ENCODE peak calls at places on chromosomes 13 and 19, in six cellular contexts. One of them, this sample, is unnamed.

GRCh38 chr19:19406878-19407639 is 1.6 kb downstream of the GATAD2A start:
- DNase-seq in A549: no peak
- DNase-seq in SK-N-SH: no peak
- DNase-seq in K562: no peak
- DNase-seq in HepG2: peak
- DNase-seq in GM12878: no peak
- DNase-seq in this sample: peak

GRCh38 chr13:114004416-114005205 is 30.7 kb upstream of the C13orf46 start:
- DNase-seq in A549: no peak
- DNase-seq in SK-N-SH: no peak
- DNase-seq in K562: peak
- DNase-seq in HepG2: peak
- DNase-seq in GM12878: no peak
- DNase-seq in this sample: peak

GRCh38 chr13:52405767-52406494 is at the start of gene THSD1:
- DNase-seq in A549: peak
- DNase-seq in SK-N-SH: peak
- DNase-seq in K562: no peak
- DNase-seq in HepG2: no peak
- DNase-seq in GM12878: no peak
- DNase-seq in this sample: peak

GRCh38 chr19:35031072-35031881 is 1.0 kb downstream of the SCN1B start:
- DNase-seq in A549: peak
- DNase-seq in SK-N-SH: no peak
- DNase-seq in K562: peak
- DNase-seq in HepG2: no peak
- DNase-seq in GM12878: no peak
- DNase-seq in this sample: peak

GRCh38 chr19:38513762-38514167 is 80.3 kb downstream of the RYR1 start:
- DNase-seq in A549: no peak
- DNase-seq in SK-N-SH: no peak
- DNase-seq in K562: no peak
- DNase-seq in HepG2: no peak
- DNase-seq in GM12878: no peak
- DNase-seq in this sample: no peak

GRCh38 chr13:31331051-31331450 is 131.3 kb downstream of the B3GLCT start:
- DNase-seq in A549: no peak
- DNase-seq in SK-N-SH: no peak
- DNase-seq in K562: no peak
- DNase-seq in HepG2: no peak
- DNase-seq in GM12878: no peak
- DNase-seq in this sample: no peak

GRCh38 chr13:111575719-111576118 is 255.3 kb downstream of the TEX29 start:
- DNase-seq in A549: no peak
- DNase-seq in SK-N-SH: no peak
- DNase-seq in K562: no peak
- DNase-seq in HepG2: no peak
- DNase-seq in GM12878: no peak
- DNase-seq in this sample: no peak

GRCh38 chr13:49098198-49098597 is 121.9 kb upstream of the MLNR start:
- DNase-seq in A549: no peak
- DNase-seq in SK-N-SH: peak
- DNase-seq in K562: no peak
- DNase-seq in HepG2: no peak
- DNase-seq in GM12878: no peak
- DNase-seq in this sample: peak

GRCh38 chr19:1945899-1946298 is 4.9 kb downstream of the CSNK1G2 start:
- DNase-seq in A549: peak
- DNase-seq in SK-N-SH: peak
- DNase-seq in K562: peak
- DNase-seq in HepG2: peak
- DNase-seq in GM12878: no peak
- DNase-seq in this sample: no peak

GRCh38 chr13:49935171-49936084 is 712 bp downstream of the SPRYD7 start:
- DNase-seq in A549: peak
- DNase-seq in SK-N-SH: no peak
- DNase-seq in K562: peak
- DNase-seq in HepG2: peak
- DNase-seq in GM12878: no peak
- DNase-seq in this sample: peak

GRCh38 chr19:4829001-4829712 is 2.4 kb downstream of the TICAM1 start:
- DNase-seq in A549: no peak
- DNase-seq in SK-N-SH: no peak
- DNase-seq in K562: peak
- DNase-seq in HepG2: peak
- DNase-seq in GM12878: no peak
- DNase-seq in this sample: no peak

GRCh38 chr13:111954681-111955411 is 112.1 kb upstream of the SOX1 start:
- DNase-seq in A549: no peak
- DNase-seq in SK-N-SH: no peak
- DNase-seq in K562: no peak
- DNase-seq in HepG2: no peak
- DNase-seq in GM12878: no peak
- DNase-seq in this sample: no peak

GRCh38 chr13:102191951-102192461 is 209.8 kb downstream of the FGF14 start:
- DNase-seq in A549: no peak
- DNase-seq in SK-N-SH: no peak
- DNase-seq in K562: no peak
- DNase-seq in HepG2: no peak
- DNase-seq in GM12878: no peak
- DNase-seq in this sample: peak

GRCh38 chr19:33661336-33661735 is 39.6 kb downstream of the CHST8 start:
- DNase-seq in A549: no peak
- DNase-seq in SK-N-SH: no peak
- DNase-seq in K562: no peak
- DNase-seq in HepG2: no peak
- DNase-seq in GM12878: no peak
- DNase-seq in this sample: no peak

GRCh38 chr13:99857738-99858137 is 113.8 kb downstream of the ZIC5 start:
- DNase-seq in A549: no peak
- DNase-seq in SK-N-SH: no peak
- DNase-seq in K562: no peak
- DNase-seq in HepG2: no peak
- DNase-seq in GM12878: no peak
- DNase-seq in this sample: no peak

GRCh38 chr13:94784066-94784465 is 71.7 kb upstream of the SOX21 start:
- DNase-seq in A549: no peak
- DNase-seq in SK-N-SH: no peak
- DNase-seq in K562: no peak
- DNase-seq in HepG2: no peak
- DNase-seq in GM12878: no peak
- DNase-seq in this sample: peak

GRCh38 chr19:45200614-45201013 is 22.0 kb downstream of the BLOC1S3 start:
- DNase-seq in A549: no peak
- DNase-seq in SK-N-SH: no peak
- DNase-seq in K562: no peak
- DNase-seq in HepG2: peak
- DNase-seq in GM12878: no peak
- DNase-seq in this sample: peak

GRCh38 chr13:101453784-101454201 is 1.3 kb downstream of the ITGBL1 start:
- DNase-seq in A549: no peak
- DNase-seq in SK-N-SH: peak
- DNase-seq in K562: no peak
- DNase-seq in HepG2: no peak
- DNase-seq in GM12878: no peak
- DNase-seq in this sample: no peak

GRCh38 chr13:27446986-27447583 is 3.3 kb downstream of the MTIF3 start:
- DNase-seq in A549: no peak
- DNase-seq in SK-N-SH: no peak
- DNase-seq in K562: no peak
- DNase-seq in HepG2: no peak
- DNase-seq in GM12878: no peak
- DNase-seq in this sample: no peak

GRCh38 chr13:100987993-100988392 is 313.4 kb upstream of the TMTC4 start:
- DNase-seq in A549: no peak
- DNase-seq in SK-N-SH: no peak
- DNase-seq in K562: no peak
- DNase-seq in HepG2: no peak
- DNase-seq in GM12878: no peak
- DNase-seq in this sample: peak

GRCh38 chr13:64993514-64994164 is 2236.5 kb downstream of the PCDH9 start:
- DNase-seq in A549: no peak
- DNase-seq in SK-N-SH: no peak
- DNase-seq in K562: no peak
- DNase-seq in HepG2: no peak
- DNase-seq in GM12878: peak
- DNase-seq in this sample: no peak

GRCh38 chr13:33409673-33410072 is 124.1 kb upstream of the STARD13 start:
- DNase-seq in A549: no peak
- DNase-seq in SK-N-SH: no peak
- DNase-seq in K562: no peak
- DNase-seq in HepG2: no peak
- DNase-seq in GM12878: no peak
- DNase-seq in this sample: no peak

GRCh38 chr13:113509989-113510388 is 19.5 kb upstream of the DCUN1D2 start:
- DNase-seq in A549: no peak
- DNase-seq in SK-N-SH: no peak
- DNase-seq in K562: no peak
- DNase-seq in HepG2: no peak
- DNase-seq in GM12878: no peak
- DNase-seq in this sample: no peak

GRCh38 chr19:34269489-34269888 is 15.1 kb downstream of the GARRE1 start:
- DNase-seq in A549: no peak
- DNase-seq in SK-N-SH: no peak
- DNase-seq in K562: no peak
- DNase-seq in HepG2: no peak
- DNase-seq in GM12878: no peak
- DNase-seq in this sample: no peak

GRCh38 chr13:30808600-30808999 is 73.3 kb downstream of the ALOX5AP start:
- DNase-seq in A549: no peak
- DNase-seq in SK-N-SH: no peak
- DNase-seq in K562: no peak
- DNase-seq in HepG2: no peak
- DNase-seq in GM12878: no peak
- DNase-seq in this sample: no peak

GRCh38 chr19:54154603-54155345 is 4.7 kb downstream of the LENG1 start:
- DNase-seq in A549: no peak
- DNase-seq in SK-N-SH: no peak
- DNase-seq in K562: no peak
- DNase-seq in HepG2: no peak
- DNase-seq in GM12878: no peak
- DNase-seq in this sample: no peak

GRCh38 chr13:27005556-27005955 is 166.1 kb downstream of the USP12 start:
- DNase-seq in A549: no peak
- DNase-seq in SK-N-SH: no peak
- DNase-seq in K562: no peak
- DNase-seq in HepG2: no peak
- DNase-seq in GM12878: no peak
- DNase-seq in this sample: no peak

GRCh38 chr13:62510906-62511655 is 1095.4 kb upstream of the PCDH20 start:
- DNase-seq in A549: no peak
- DNase-seq in SK-N-SH: no peak
- DNase-seq in K562: no peak
- DNase-seq in HepG2: no peak
- DNase-seq in GM12878: peak
- DNase-seq in this sample: no peak

GRCh38 chr19:33175886-33176669 is 18.1 kb upstream of the LRP3 start:
- DNase-seq in A549: peak
- DNase-seq in SK-N-SH: peak
- DNase-seq in K562: no peak
- DNase-seq in HepG2: peak
- DNase-seq in GM12878: no peak
- DNase-seq in this sample: peak

GRCh38 chr19:41955521-41955920 is 3.6 kb downstream of the RABAC1 start:
- DNase-seq in A549: no peak
- DNase-seq in SK-N-SH: no peak
- DNase-seq in K562: no peak
- DNase-seq in HepG2: no peak
- DNase-seq in GM12878: no peak
- DNase-seq in this sample: no peak
- TF ChIP-seq SMC3 in A549: no peak
- TF ChIP-seq SMC3 in SK-N-SH: no peak
- TF ChIP-seq SMC3 in K562: no peak
- TF ChIP-seq SMC3 in HepG2: no peak
- TF ChIP-seq SMC3 in GM12878: no peak
- TF ChIP-seq SMC3 in this sample: no peak

GRCh38 chr19:40256511-40256910 is 28.6 kb downstream of the AKT2 start:
- DNase-seq in A549: no peak
- DNase-seq in SK-N-SH: no peak
- DNase-seq in K562: no peak
- DNase-seq in HepG2: no peak
- DNase-seq in GM12878: no peak
- DNase-seq in this sample: no peak
- TF ChIP-seq SMC3 in A549: no peak
- TF ChIP-seq SMC3 in SK-N-SH: no peak
- TF ChIP-seq SMC3 in K562: no peak
- TF ChIP-seq SMC3 in HepG2: no peak
- TF ChIP-seq SMC3 in GM12878: no peak
- TF ChIP-seq SMC3 in this sample: no peak

GRCh38 chr13:76330756-76331155 is 555.4 kb downstream of the KCTD12 start:
- DNase-seq in A549: no peak
- DNase-seq in SK-N-SH: no peak
- DNase-seq in K562: no peak
- DNase-seq in HepG2: no peak
- DNase-seq in GM12878: no peak
- DNase-seq in this sample: no peak
- TF ChIP-seq SMC3 in A549: no peak
- TF ChIP-seq SMC3 in SK-N-SH: no peak
- TF ChIP-seq SMC3 in K562: no peak
- TF ChIP-seq SMC3 in HepG2: no peak
- TF ChIP-seq SMC3 in GM12878: no peak
- TF ChIP-seq SMC3 in this sample: no peak

GRCh38 chr19:7815325-7815724 is 14.7 kb upstream of the EVI5L start:
- DNase-seq in A549: no peak
- DNase-seq in SK-N-SH: no peak
- DNase-seq in K562: no peak
- DNase-seq in HepG2: no peak
- DNase-seq in GM12878: peak
- DNase-seq in this sample: no peak

GRCh38 chr19:7820588-7820987 is 9.4 kb upstream of the EVI5L start:
- DNase-seq in A549: no peak
- DNase-seq in SK-N-SH: peak
- DNase-seq in K562: no peak
- DNase-seq in HepG2: no peak
- DNase-seq in GM12878: no peak
- DNase-seq in this sample: no peak

GRCh38 chr19:7818806-7819205 is 11.2 kb upstream of the EVI5L start:
- DNase-seq in A549: no peak
- DNase-seq in SK-N-SH: no peak
- DNase-seq in K562: no peak
- DNase-seq in HepG2: no peak
- DNase-seq in GM12878: no peak
- DNase-seq in this sample: no peak

GRCh38 chr19:7819337-7819736 is 10.7 kb upstream of the EVI5L start:
- DNase-seq in A549: no peak
- DNase-seq in SK-N-SH: no peak
- DNase-seq in K562: no peak
- DNase-seq in HepG2: no peak
- DNase-seq in GM12878: peak
- DNase-seq in this sample: no peak

DNA sequence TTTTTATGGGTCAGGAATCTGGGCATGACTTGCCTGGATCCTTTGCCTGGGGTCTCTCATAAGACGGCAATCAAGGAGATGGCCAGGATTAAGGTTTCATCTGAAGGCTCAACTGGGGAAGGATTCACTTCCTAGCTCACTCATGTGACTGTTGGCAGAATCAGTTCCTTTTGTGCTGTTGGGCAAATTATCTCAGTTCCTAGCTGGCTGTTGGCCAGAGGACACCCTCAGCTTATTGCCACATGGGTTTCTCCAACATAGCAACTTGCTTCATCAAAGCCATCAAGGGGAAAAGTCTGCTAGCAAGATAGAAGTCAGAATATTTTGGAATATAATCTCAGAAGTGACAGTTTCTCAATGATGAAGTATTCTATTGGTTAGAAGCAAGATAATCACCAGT is 12.2 kb upstream of the EVI5L start:
- DNase-seq in A549: no peak
- DNase-seq in SK-N-SH: no peak
- DNase-seq in K562: no peak
- DNase-seq in HepG2: no peak
- DNase-seq in GM12878: no peak
- DNase-seq in this sample: no peak
- TF ChIP-seq SMC3 in A549: no peak
- TF ChIP-seq SMC3 in SK-N-SH: no peak
- TF ChIP-seq SMC3 in K562: no peak
- TF ChIP-seq SMC3 in HepG2: no peak
- TF ChIP-seq SMC3 in GM12878: no peak
- TF ChIP-seq SMC3 in this sample: no peak

This sample was measured in IMR-90.